ENCODE peak calls at places on chromosomes 4 and X, in five cellular contexts. F is DMS 273 treated with DMSO at 0.1 percent for 48 hours; K is activated CD4-positive, alpha-beta T cell treated with anti-CD3 and anti-CD28 coated beads for 48 hours; R is nephron progenitor cell; Z is foreskin fibroblast. M is an unnamed sample.
A peak's percentile ranks its signal among the peaks of the same experiment; 100 is the strongest.

GRCh38 chr4:112560084-112560483 is 44.1 kb upstream of the NEUROG2 start:
- DNase-seq in F (no peak), K (no peak), R (no peak), Z (no peak), M (no peak)

GRCh38 chr4:57607616-57608150 is 497.5 kb upstream of the IGFBP7 start:
- DNase-seq in F (no peak), K (no peak), R (no peak), Z (no peak), M (no peak)

GRCh38 chr4:142043509-142043908 is 407.1 kb downstream of the IL15 start:
- DNase-seq in F (no peak), K (no peak), R (no peak), Z (peak; percentile 46), M (no peak)

GRCh38 chrX:9205599-9206223 is 171.8 kb upstream of the FAM9B start:
- DNase-seq in F (no peak), K (no peak), R (no peak), Z (no peak), M (no peak)

GRCh38 chrX:108558217-108558616 is 118.6 kb downstream of the COL4A5 start:
- DNase-seq in F (no peak), K (no peak), R (no peak), Z (no peak), M (no peak)

GRCh38 chrX:15127010-15127409 is 142.9 kb downstream of the ASB9 start:
- DNase-seq in F (no peak), K (no peak), R (no peak), Z (no peak), M (no peak)

GRCh38 chr4:165592386-165592785 is 213.6 kb downstream of the CPE start:
- DNase-seq in F (no peak), K (no peak), R (no peak), Z (no peak), M (no peak)

GRCh38 chr4:52780206-52780605 is 29.0 kb upstream of the ERVMER34-1 start:
- DNase-seq in F (no peak), K (no peak), R (no peak), Z (peak; percentile 61), M (peak; percentile 34)

GRCh38 chr4:130043796-130044195 is 947.8 kb downstream of the C4orf33 start:
- DNase-seq in F (no peak), K (no peak), R (no peak), Z (no peak), M (no peak)

GRCh38 chr4:11418610-11419009 is 10.1 kb downstream of the HS3ST1 start:
- DNase-seq in F (no peak), K (peak; percentile 15), R (no peak), Z (no peak), M (no peak)

GRCh38 chrX:154827624-154828408 is 6.6 kb downstream of the SMIM9 start:
- DNase-seq in F (no peak), K (no peak), R (no peak), Z (no peak), M (no peak)

GRCh38 chr4:48813984-48814383 is 16.9 kb upstream of the OCIAD1 start:
- DNase-seq in F (peak; percentile 91), K (no peak), R (no peak), Z (no peak), M (no peak)

GRCh38 chrX:38205037-38205436 is 15.6 kb downstream of the SRPX start:
- DNase-seq in F (no peak), K (no peak), R (no peak), Z (no peak), M (no peak)

GRCh38 chrX:73683236-73683859 is 120.4 kb downstream of the CHIC1 start:
- DNase-seq in F (no peak), K (no peak), R (no peak), Z (no peak), M (no peak)

GRCh38 chrX:16436348-16437188 is 213.4 kb upstream of the S100G start:
- DNase-seq in F (peak; percentile 37), K (peak; percentile 76), R (peak; percentile 85), Z (peak; percentile 61), M (peak; percentile 77)

GRCh38 chrX:123918106-123918721 is 43.3 kb upstream of the STAG2 start:
- DNase-seq in F (no peak), K (no peak), R (no peak), Z (no peak), M (no peak)

GRCh38 chr4:141501931-141502330 is 134.5 kb upstream of the IL15 start:
- DNase-seq in F (no peak), K (no peak), R (no peak), Z (peak; percentile 27), M (no peak)

GRCh38 chr4:81516241-81516640 is 44.5 kb upstream of the RASGEF1B start:
- DNase-seq in F (no peak), K (no peak), R (no peak), Z (no peak), M (no peak)

GRCh38 chrX:46582964-46583363 is 9.4 kb downstream of the CHST7 start:
- DNase-seq in F (no peak), K (no peak), R (no peak), Z (peak; percentile 74), M (no peak)

GRCh38 chrX:125404667-125405160 is 85.0 kb downstream of the TEX13C start:
- DNase-seq in F (no peak), K (no peak), R (no peak), Z (no peak), M (no peak)

GRCh38 chr4:140150636-140150885 is 3.4 kb downstream of the MAML3 start:
- DNase-seq in F (no peak), K (peak; percentile 68), R (no peak), Z (no peak), M (no peak)

GRCh38 chr4:147361726-147362125 is 119.2 kb upstream of the EDNRA start:
- DNase-seq in F (no peak), K (no peak), R (no peak), Z (peak; percentile 88), M (peak; percentile 26)

GRCh38 chrX:9670136-9670905 is 95.3 kb downstream of the GPR143 start:
- DNase-seq in F (no peak), K (no peak), R (no peak), Z (no peak), M (no peak)

GRCh38 chr4:109879636-109880314 is 31.9 kb downstream of the LRIT3 start:
- DNase-seq in F (no peak), K (no peak), R (no peak), Z (no peak), M (no peak)

GRCh38 chrX:24245201-24245600 is 68.7 kb downstream of the SUPT20HL2 start:
- DNase-seq in F (no peak), K (no peak), R (no peak), Z (peak; percentile 32), M (no peak)

GRCh38 chr4:82555279-82555678 is 6.5 kb downstream of the TMEM150C start:
- DNase-seq in F (no peak), K (no peak), R (no peak), Z (no peak), M (no peak)

GRCh38 chrX:16222123-16222522 is 54.8 kb downstream of the MAGEB17 start:
- DNase-seq in F (no peak), K (no peak), R (no peak), Z (peak; percentile 22), M (no peak)

GRCh38 chr4:153480704-153481103 is 14.5 kb downstream of the TMEM131L start:
- DNase-seq in F (no peak), K (no peak), R (no peak), Z (no peak), M (no peak)

GRCh38 chr4:9927317-9928007 is 93.8 kb downstream of the SLC2A9 start:
- DNase-seq in F (no peak), K (no peak), R (no peak), Z (no peak), M (no peak)

GRCh38 chr4:150078996-150079581 is 844 bp downstream of the DCLK2 start:
- DNase-seq in F (no peak), K (peak; percentile 33), R (peak; percentile 42), Z (peak; percentile 24), M (peak; percentile 67)

GRCh38 chr4:102477657-102478056 is 23.5 kb upstream of the NFKB1 start:
- DNase-seq in F (no peak), K (no peak), R (no peak), Z (peak; percentile 67), M (no peak)

GRCh38 chr4:152045397-152045780 is 284.6 kb upstream of the GATB start:
- DNase-seq in F (no peak), K (no peak), R (no peak), Z (no peak), M (no peak)

GRCh38 chr4:184647391-184648101 is 1.7 kb downstream of the CASP3 start:
- DNase-seq in F (no peak), K (no peak), R (no peak), Z (no peak), M (no peak)

GRCh38 chr4:2852481-2852881 is 8.8 kb downstream of the ADD1 start:
- DNase-seq in F (no peak), K (no peak), R (no peak), Z (no peak), M (peak; percentile 63)

GRCh38 chr4:4334798-4335520 is 44.9 kb downstream of the ZBTB49 start:
- DNase-seq in F (no peak), K (peak; percentile 80), R (peak; percentile 69), Z (peak; percentile 25), M (peak; percentile 63)

GRCh38 chrX:123330229-123330942 is 146.3 kb downstream of the GRIA3 start:
- DNase-seq in F (no peak), K (no peak), R (no peak), Z (no peak), M (no peak)